ENCODE peak calls at places on chromosomes 3 and 15, in four cellular contexts. I, B, P and Y are unnamed samples.

GRCh38 chr15:100890850-100891249 is 11.2 kb downstream of the ALDH1A3 start:
- DNase-seq in I (no peak), B (no peak), P (no peak), Y (no peak)

GRCh38 chr3:9047465-9048346 is 84.4 kb upstream of the RAD18 start:
- DNase-seq in I (no peak), B (no peak), P (no peak), Y (no peak)

GRCh38 chr3:72145506-72146380 is 360.8 kb upstream of the PROK2 start:
- DNase-seq in I (no peak), B (peak; percentile 69), P (peak; percentile 77), Y (no peak)

GRCh38 chr3:109532257-109533216 is 195.2 kb upstream of the DPPA4 start:
- DNase-seq in I (peak; percentile 9), B (peak; percentile 83), P (peak; percentile 65), Y (no peak)

GRCh38 chr15:57565326-57565725 is 26.4 kb upstream of the MYZAP start:
- DNase-seq in I (no peak), B (peak; percentile 7), P (no peak), Y (no peak)

GRCh38 chr3:188000361-188000861 is 153.5 kb upstream of the LPP start:
- DNase-seq in I (no peak), B (no peak), P (peak; percentile 41), Y (no peak)

GRCh38 chr3:105195260-105195659 is 171.4 kb upstream of the ALCAM start:
- DNase-seq in I (no peak), B (peak; percentile 65), P (no peak), Y (no peak)

GRCh38 chr15:78090422-78090821 is 1.9 kb upstream of the SH2D7 start:
- DNase-seq in I (no peak), B (no peak), P (no peak), Y (no peak)

GRCh38 chr3:45986303-45986982 is 9.2 kb downstream of the FYCO1 start:
- DNase-seq in I (no peak), B (peak; percentile 87), P (peak; percentile 87), Y (no peak)

GRCh38 chr15:48643776-48644497 is 1.6 kb downstream of the FBN1 start:
- DNase-seq in I (no peak), B (no peak), P (no peak), Y (no peak)

GRCh38 chr15:48643236-48643635 is 2.3 kb downstream of the FBN1 start:
- DNase-seq in I (no peak), B (no peak), P (no peak), Y (no peak)

GRCh38 chr15:48642795-48643194 is 2.7 kb downstream of the FBN1 start:
- DNase-seq in I (no peak), B (no peak), P (no peak), Y (no peak)

GRCh38 chr15:48638966-48639365 is 6.5 kb downstream of the FBN1 start:
- DNase-seq in I (no peak), B (no peak), P (no peak), Y (no peak)

GRCh38 chr15:48641416-48641815 is 4.1 kb downstream of the FBN1 start:
- DNase-seq in I (no peak), B (peak; percentile 47), P (no peak), Y (no peak)
- TF ChIP-seq CTCF in I (no peak), B (peak; percentile 40), P (no peak), Y (no peak)

DNA sequence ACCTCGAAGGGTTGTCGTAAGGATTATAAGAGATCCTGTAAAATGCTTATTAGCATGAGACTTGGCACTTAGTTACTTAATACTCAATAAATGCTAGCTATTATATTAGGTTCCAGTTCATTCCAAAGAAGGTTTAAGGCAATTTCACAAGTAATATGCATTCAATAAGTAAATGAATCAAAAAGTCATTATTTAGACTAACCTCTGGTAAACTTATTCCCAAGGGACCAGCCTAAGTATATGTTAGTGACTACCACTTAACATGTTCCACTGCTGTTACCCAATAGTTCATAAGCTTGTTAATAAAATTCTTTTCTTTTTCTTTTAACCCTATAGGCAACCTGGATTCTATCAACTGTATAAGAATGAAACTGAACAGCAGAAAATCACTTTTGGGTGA is 5.1 kb downstream of the PDCD10 start:
- DNase-seq in I (no peak), B (no peak), P (no peak), Y (no peak)
- H3K4me3 ChIP-seq in I (no peak overlapping the region), B (no peak overlapping the region), P (no peak overlapping the region), Y (no peak overlapping the region)

GRCh38 chr3:152268501-152269422 is at the start of gene MBNL1:
- DNase-seq in I (peak; percentile 33), B (peak; percentile 70), P (peak; percentile 85), Y (peak; percentile 97)
- TF ChIP-seq POLR2A in I (peak; percentile 59), B (peak; percentile 84), P (peak; percentile 85), Y (no peak)

GRCh38 chr15:60406513-60407124 is 8.8 kb upstream of the ANXA2 start:
- DNase-seq in I (no peak), B (no peak), P (no peak), Y (no peak)
- TF ChIP-seq CTCF in I (no peak), B (no peak), P (no peak), Y (no peak)